ENCODE peak calls at places on chromosome X, in six cellular contexts. Q is stimulated activated CD4-positive, alpha-beta T cell treated with anti-CD3 and anti-CD28 coated beads, TNF-alpha, amount 100 ng/mL, for 48 hours; L is mesenteric fat pad; O is SK-N-SH; S is activated naive CD4-positive, alpha-beta T cell treated with anti-CD3 and anti-CD28 coated beads, Interleukin-2, amount 50 U/mL, for 72 hours; N is CD8-positive, alpha-beta memory T cell. W is an unnamed sample.

GRCh38 chrX:110156167-110156754 is 153.3 kb downstream of the TMEM164 start:
- DNase-seq in Q (no peak), L (no peak), O (no peak), S (no peak), N (peak), W (no peak)

GRCh38 chrX:43556207-43556606 is 99.9 kb upstream of the MAOA start:
- DNase-seq in Q (no peak), L (no peak), O (no peak), S (no peak), N (no peak), W (no peak)

GRCh38 chrX:154458954-154459829 is 1.1 kb downstream of the PLXNA3 start:
- DNase-seq in Q (no peak), L (no peak), O (peak), S (no peak), N (no peak), W (no peak)

GRCh38 chrX:40085714-40086113 is 12.0 kb downstream of the BCOR start:
- DNase-seq in Q (no peak), L (no peak), O (no peak), S (no peak), N (no peak), W (peak)

GRCh38 chrX:136658151-136658550 is 10.2 kb downstream of the CD40LG start:
- DNase-seq in Q (no peak), L (no peak), O (no peak), S (no peak), N (peak), W (no peak)

GRCh38 chrX:55778322-55778721 is 60.8 kb downstream of the RRAGB start:
- DNase-seq in Q (no peak), L (no peak), O (no peak), S (no peak), N (no peak), W (no peak)

GRCh38 chrX:39730671-39731389 is 366.9 kb downstream of the BCOR start:
- DNase-seq in Q (peak), L (peak), O (peak), S (peak), N (peak), W (peak)

GRCh38 chrX:16989750-16990149 is 43.3 kb downstream of the REPS2 start:
- DNase-seq in Q (no peak), L (no peak), O (no peak), S (no peak), N (no peak), W (no peak)

GRCh38 chrX:17737707-17738001 is 361 bp downstream of the SCML1 start:
- DNase-seq in Q (no peak), L (no peak), O (no peak), S (no peak), N (no peak), W (peak)

W was measured in H7.